ENCODE peak calls at places on chromosome 20, in six cellular contexts. V is amniotic stem cell; D is activated naive CD4-positive, alpha-beta T cell treated with anti-CD3 and anti-CD28 coated beads, Interleukin-2, amount 10 ng/mL, durations not matched to agents 7 days and 5 days; G is Ammon's horn; L is ACHN; U is GM03348. Z is an unnamed sample.

GRCh38 chr20:36569847-36570429 is 3.5 kb upstream of the TGIF2 start:
- DNase-seq in V (peak; percentile 40), L (no peak), U (peak; percentile 87), G (no peak), D (no peak), Z (peak; percentile 14)

GRCh38 chr20:17721802-17722486 is 22.2 kb downstream of the BANF2 start:
- DNase-seq in V (no peak), D (no peak), U (no peak), G (peak; percentile 31), L (peak; percentile 1), Z (no peak)

GRCh38 chr20:58552366-58552934 is 37.3 kb upstream of the APCDD1L start:
- DNase-seq in D (no peak), V (no peak), L (no peak), U (no peak), G (no peak), Z (no peak)

GRCh38 chr20:47727170-47727880 is 58.0 kb downstream of the SULF2 start:
- DNase-seq in V (no peak), G (peak; percentile 66), L (no peak), U (no peak), D (peak; percentile 92), Z (no peak)

GRCh38 chr20:22584922-22585785 is 782 bp upstream of the FOXA2 start:
- DNase-seq in V (no peak), D (no peak), L (no peak), U (no peak), G (no peak), Z (no peak)

GRCh38 chr20:5524886-5525285 is 208.1 kb upstream of the PROKR2 start:
- DNase-seq in G (no peak), V (no peak), U (no peak), L (no peak), D (no peak), Z (no peak)

GRCh38 chr20:49508435-49509199 is 26.1 kb upstream of the KCNB1 start:
- DNase-seq in L (peak; percentile 38), D (no peak), V (no peak), G (peak; percentile 67), U (peak; percentile 73), Z (no peak)

GRCh38 chr20:35363190-35363589 is 48.6 kb downstream of the UQCC1 start:
- DNase-seq in G (peak; percentile 64), U (no peak), V (no peak), L (no peak), D (no peak), Z (no peak)

GRCh38 chr20:22801528-22801927 is 217.2 kb upstream of the FOXA2 start:
- DNase-seq in D (no peak), G (no peak), V (no peak), U (no peak), L (no peak), Z (no peak)

GRCh38 chr20:41362748-41363140 is 3.9 kb downstream of the EMILIN3 start:
- DNase-seq in V (no peak), D (no peak), G (no peak), U (no peak), L (no peak), Z (no peak)

GRCh38 chr20:34075647-34076046 is 36.4 kb downstream of the EIF2S2 start:
- DNase-seq in D (no peak), V (no peak), L (no peak), G (no peak), U (no peak), Z (no peak)